ENCODE peak calls at places on chromosome 4, in six cellular contexts. I, M, G, K, T and Y are unnamed samples. For H3K4me1, the result is how much of the 10 kb centered on the place peaks cover.

GRCh38 chr4:51895816-51896408 is 53.0 kb downstream of the DCUN1D4 start:
- DNase-seq in I (peak), M (peak), G (peak), K (peak), T (peak), Y (peak)

GRCh38 chr4:155972098-155972497 is 18.4 kb upstream of the CTSO start:
- DNase-seq in I (no peak), M (no peak), G (peak), K (peak), T (peak), Y (peak)

GRCh38 chr4:98092833-98093439 is 50.3 kb downstream of the STPG2 start:
- DNase-seq in I (peak), M (peak), G (peak), K (peak), T (peak), Y (peak)

GRCh38 chr4:87011340-87012034 is 76.7 kb downstream of the AFF1 start:
- DNase-seq in I (peak), M (no peak), G (no peak), K (peak), T (peak), Y (peak)

GRCh38 chr4:14726441-14727405 is 275.6 kb upstream of the CPEB2 start:
- DNase-seq in I (no peak), M (no peak), G (no peak), K (peak), T (no peak), Y (peak)

GRCh38 chr4:181301735-181302380 is 941.3 kb upstream of the TENM3 start:
- DNase-seq in I (no peak), M (peak), G (peak), K (peak), T (peak), Y (peak)

GRCh38 chr4:5972571-5972970 is 45.7 kb downstream of the C4orf50 start:
- DNase-seq in I (no peak), M (no peak), G (no peak), K (no peak), T (no peak), Y (no peak)

GRCh38 chr4:46946914-46947313 is 37.9 kb upstream of the COX7B2 start:
- DNase-seq in I (peak), M (no peak), G (no peak), K (peak), T (no peak), Y (peak)

GRCh38 chr4:177047070-177047850 is 254.5 kb upstream of the VEGFC start:
- DNase-seq in I (peak), M (peak), G (peak), K (peak), T (peak), Y (peak)

GRCh38 chr4:2386717-2387116 is 31.7 kb downstream of the ZFYVE28 start:
- DNase-seq in I (no peak), M (no peak), G (no peak), K (no peak), T (no peak), Y (no peak)

GRCh38 chr4:22897520-22898108 is 204.9 kb downstream of the GBA3 start:
- DNase-seq in I (peak), M (peak), G (peak), K (peak), T (peak), Y (peak)

GRCh38 chr4:85603437-85604336 is 128.7 kb downstream of the ARHGAP24 start:
- DNase-seq in I (peak), M (no peak), G (no peak), K (no peak), T (no peak), Y (peak)
- H3K4me2 ChIP-seq in I (no peak), M (no peak), G (no peak), K (no peak), T (no peak), Y (no peak)

GRCh38 chr4:185398618-185399017 is 2.0 kb downstream of the ANKRD37 start:
- DNase-seq in I (peak), M (no peak), G (no peak), K (no peak), T (no peak), Y (no peak)

GRCh38 chr4:185394568-185395254 is 1.0 kb downstream of the LRP2BP start:
- DNase-seq in I (peak), M (no peak), G (no peak), K (no peak), T (no peak), Y (peak)

GRCh38 chr4:185396724-185397402 is at the start of gene ANKRD37:
- DNase-seq in I (peak), M (peak), G (no peak), K (peak), T (no peak), Y (peak)

GRCh38 chr4:185395255-185395955 is at the start of gene LRP2BP:
- DNase-seq in I (peak), M (peak), G (no peak), K (no peak), T (no peak), Y (peak)

GRCh38 chr4:185395956-185396723 is 416 bp upstream of the LRP2BP start:
- DNase-seq in I (peak), M (peak), G (peak), K (peak), T (peak), Y (peak)
- H3K27ac ChIP-seq in I (peak), M (peak), G (no peak), K (no peak), T (peak), Y (peak)

GRCh38 chr4:8269535-8270417 is at the start of gene HTRA3:
- DNase-seq in I (peak), M (no peak), G (peak), K (peak), T (no peak), Y (peak)
- H3K4me1 ChIP-seq in I (under half), M (under half), G (under half), K (under half), T (under half), Y (under half)

GRCh38 chr4:40243390-40243948 is 46.6 kb downstream of the RHOH start:
- DNase-seq in I (no peak), M (no peak), G (no peak), K (no peak), T (no peak), Y (no peak)

GRCh38 chr4:40247350-40247749 is 50.5 kb downstream of the RHOH start:
- DNase-seq in I (no peak), M (no peak), G (no peak), K (no peak), T (no peak), Y (no peak)

GRCh38 chr4:40245794-40246546 is 49.1 kb downstream of the RHOH start:
- DNase-seq in I (no peak), M (no peak), G (no peak), K (peak), T (no peak), Y (no peak)

GRCh38 chr4:40246938-40247337 is 50.1 kb downstream of the RHOH start:
- DNase-seq in I (no peak), M (no peak), G (no peak), K (no peak), T (no peak), Y (no peak)

GRCh38 chr4:40246547-40246900 is 49.7 kb downstream of the RHOH start:
- DNase-seq in I (no peak), M (no peak), G (no peak), K (no peak), T (no peak), Y (no peak)
- H3K4me2 ChIP-seq in I (no peak), M (no peak), G (no peak), K (no peak), T (no peak), Y (no peak)